ENCODE peak calls at places on chromosomes 13 and 19, in ten cellular contexts. Q is mesenchymal stem cell; S is aorta; J is heart right ventricle; D is cardiac muscle cell; C is Caco-2; Z is esophagus squamous epithelium; T is CD4-positive, CD25-positive, alpha-beta regulatory T cell; O is HepG2; V is mucosa of descending colon. F is an unnamed sample.

GRCh38 chr19:29881386-29881785 is 60.7 kb upstream of the URI1 start:
- DNase-seq in Q (no peak), S (peak; percentile 36), J (no peak), D (no peak), C (no peak), Z (no peak), T (no peak), O (no peak), V (no peak), F (no peak)

GRCh38 chr13:38872693-38873092 is 117.9 kb downstream of the STOML3 start:
- DNase-seq in Q (peak; percentile 35), S (no peak), J (peak; percentile 12), D (peak; percentile 57), C (peak; percentile 67), Z (no peak), T (peak; percentile 19), O (peak; percentile 35), V (peak; percentile 8), F (no peak)

GRCh38 chr13:63184693-63185092 is 1769.0 kb upstream of the PCDH20 start:
- DNase-seq in Q (peak; percentile 42), S (no peak), J (no peak), D (peak; percentile 48), C (peak; percentile 49), Z (no peak), T (no peak), O (peak; percentile 2), V (no peak), F (no peak)

GRCh38 chr19:32852216-32852615 is 17.4 kb downstream of the SLC7A9 start:
- DNase-seq in Q (no peak), S (no peak), J (no peak), D (no peak), C (no peak), Z (no peak), T (no peak), O (no peak), V (no peak), F (no peak)

GRCh38 chr19:55670280-55671053 is 4.6 kb upstream of the EPN1 start:
- DNase-seq in Q (no peak), S (peak; percentile 88), J (no peak), D (peak; percentile 20), C (no peak), Z (no peak), T (no peak), O (no peak), V (no peak), F (no peak)

GRCh38 chr13:44874886-44875630 is 114.2 kb downstream of the NUFIP1 start:
- DNase-seq in Q (no peak), S (no peak), J (no peak), D (no peak), C (no peak), Z (no peak), T (no peak), O (no peak), V (no peak), F (no peak)

GRCh38 chr13:111370147-111370546 is 49.7 kb downstream of the TEX29 start:
- DNase-seq in Q (no peak), S (no peak), J (no peak), D (no peak), C (no peak), Z (no peak), T (no peak), O (no peak), V (no peak), F (no peak)

GRCh38 chr19:7928741-7929701 is 3.1 kb upstream of the CTXN1 start:
- DNase-seq in Q (peak; percentile 80), S (peak; percentile 91), J (no peak), D (peak; percentile 92), C (peak; percentile 81), Z (no peak), T (peak; percentile 66), O (peak; percentile 53), V (no peak), F (peak; percentile 76)

GRCh38 chr19:31164666-31165265 is 184.5 kb downstream of the TSHZ3 start:
- DNase-seq in Q (no peak), S (no peak), J (no peak), D (no peak), C (no peak), Z (no peak), T (no peak), O (no peak), V (no peak), F (no peak)

GRCh38 chr19:41882568-41883462 is at the start of gene ARHGEF1:
- DNase-seq in Q (peak; percentile 12), S (peak; percentile 90), J (peak; percentile 79), D (peak; percentile 40), C (peak; percentile 42), Z (no peak), T (peak; percentile 66), O (no peak), V (peak; percentile 65), F (peak; percentile 60)

GRCh38 chr13:52428295-52428694 is 22.1 kb downstream of the VPS36 start:
- DNase-seq in Q (no peak), S (no peak), J (no peak), D (peak; percentile 48), C (peak; percentile 55), Z (no peak), T (no peak), O (peak; percentile 82), V (no peak), F (no peak)

GRCh38 chr19:56566904-56567273 is 379 bp upstream of the ZNF470 start:
- DNase-seq in Q (no peak), S (peak; percentile 87), J (peak; percentile 67), D (peak; percentile 49), C (no peak), Z (no peak), T (no peak), O (no peak), V (peak; percentile 68), F (peak; percentile 6)

GRCh38 chr13:75636339-75637095 is 387 bp downstream of the LMO7 start:
- DNase-seq in Q (peak; percentile 61), S (peak; percentile 81), J (peak; percentile 15), D (peak; percentile 18), C (peak; percentile 64), Z (no peak), T (peak; percentile 62), O (peak; percentile 18), V (peak; percentile 24), F (peak; percentile 12)

GRCh38 chr19:7947939-7948338 is 4.5 kb upstream of the TIMM44 start:
- DNase-seq in Q (peak; percentile 22), S (no peak), J (no peak), D (peak; percentile 16), C (no peak), Z (no peak), T (no peak), O (no peak), V (no peak), F (no peak)

GRCh38 chr13:105346141-105346766 is 1189.2 kb downstream of the EFNB2 start:
- DNase-seq in Q (peak; percentile 90), S (no peak), J (no peak), D (peak; percentile 39), C (no peak), Z (no peak), T (no peak), O (peak; percentile 0), V (no peak), F (no peak)

GRCh38 chr19:50384685-50385535 is 763 bp downstream of the POLD1 start:
- DNase-seq in Q (peak; percentile 22), S (no peak), J (no peak), D (peak; percentile 27), C (no peak), Z (no peak), T (no peak), O (no peak), V (no peak), F (no peak)

DNA sequence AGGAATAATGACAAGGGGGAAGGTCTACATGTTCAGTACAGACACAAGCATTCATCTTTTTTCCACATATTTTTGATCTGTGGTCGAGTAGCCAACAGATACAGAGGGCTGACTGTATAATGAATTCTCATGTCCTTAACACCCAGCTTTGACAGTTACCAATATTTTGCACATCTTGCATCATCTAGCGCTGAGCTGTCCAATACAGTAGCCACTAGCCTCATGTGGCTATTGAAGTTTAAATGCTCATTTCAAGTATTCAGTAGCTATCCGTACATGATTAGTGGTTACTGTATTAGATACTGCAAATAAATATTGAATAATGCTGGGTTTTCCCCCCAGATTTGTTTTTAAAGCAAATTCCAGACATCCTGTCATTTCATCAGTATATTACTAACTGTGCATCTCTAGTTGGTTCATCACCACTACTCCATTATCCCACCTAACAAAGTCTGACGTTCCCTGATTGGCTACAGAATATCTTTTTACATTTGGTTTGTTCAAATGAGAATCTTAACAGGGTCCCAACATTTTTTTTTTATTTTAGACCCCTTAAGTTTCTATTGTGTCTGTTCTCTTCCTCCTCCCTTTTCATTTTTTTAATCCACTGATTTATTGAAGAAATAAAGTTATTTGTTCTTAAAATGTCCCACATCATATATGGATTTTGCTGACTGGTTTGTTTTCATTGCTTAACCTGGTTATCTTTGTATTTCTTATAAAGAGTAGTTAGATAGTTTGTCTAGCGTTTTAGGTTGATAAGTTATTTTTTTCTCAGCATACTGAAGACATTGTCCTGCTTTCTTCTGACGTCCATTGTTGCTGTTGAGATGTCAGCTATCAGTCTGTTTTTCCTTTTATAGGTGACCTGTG is 8.2 kb downstream of the ZNF177 start:
- DNase-seq in Q (no peak), S (no peak), J (no peak), D (no peak), C (no peak), Z (no peak), T (no peak), O (no peak), V (no peak), F (no peak)
- H3K9me3 ChIP-seq in Q (peaks cover 99% of the 10 kb centered on the region), S (peaks cover 7% of the 10 kb centered on the region), J (peaks cover 30% of the 10 kb centered on the region), D (peaks cover 4% of the 10 kb centered on the region), C (no peaks in the 10 kb centered on the region), Z (peaks cover 69% of the 10 kb centered on the region), T (peaks cover 44% of the 10 kb centered on the region), O (peaks cover 76% of the 10 kb centered on the region), V (peaks cover 91% of the 10 kb centered on the region), F (peaks cover 14% of the 10 kb centered on the region)

DNA sequence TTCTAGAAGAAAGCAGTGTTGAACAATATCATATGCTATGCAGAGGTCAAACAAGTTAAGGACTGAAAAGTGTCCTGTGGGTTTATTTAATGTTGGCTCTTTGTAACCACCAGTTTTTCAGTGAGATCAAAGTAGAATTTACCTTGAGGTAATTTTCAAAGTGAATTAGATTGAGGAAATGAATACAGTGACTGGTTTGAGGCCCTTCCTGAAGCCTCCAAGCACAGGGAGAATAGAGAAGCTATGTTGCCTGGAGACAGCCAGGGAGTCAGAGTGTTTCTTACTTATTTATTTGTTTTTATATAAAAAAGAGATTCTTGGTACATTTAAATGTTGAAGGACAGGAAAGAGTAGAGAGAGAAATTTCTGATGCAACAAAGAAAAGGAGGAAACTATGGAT is 954.3 kb upstream of the SPRY2 start:
- DNase-seq in Q (no peak), S (no peak), J (no peak), D (no peak), C (no peak), Z (no peak), T (no peak), O (no peak), V (no peak), F (no peak)
- H3K9me3 ChIP-seq in Q (no peaks in the 10 kb centered on the region), S (no peaks in the 10 kb centered on the region), J (no peaks in the 10 kb centered on the region), D (no peaks in the 10 kb centered on the region), C (no peaks in the 10 kb centered on the region), Z (no peaks in the 10 kb centered on the region), T (no peaks in the 10 kb centered on the region), O (no peaks in the 10 kb centered on the region), V (no peaks in the 10 kb centered on the region), F (no peaks in the 10 kb centered on the region)

GRCh38 chr19:16903347-16903746 is 14.5 kb downstream of the F2RL3 start:
- DNase-seq in Q (no peak), S (no peak), J (no peak), D (no peak), C (no peak), Z (no peak), T (no peak), O (no peak), V (no peak), F (no peak)
- H3K9me3 ChIP-seq in Q (no peaks in the 10 kb centered on the region), S (no peaks in the 10 kb centered on the region), J (no peaks in the 10 kb centered on the region), D (no peaks in the 10 kb centered on the region), C (no peaks in the 10 kb centered on the region), Z (no peaks in the 10 kb centered on the region), T (no peaks in the 10 kb centered on the region), O (no peaks in the 10 kb centered on the region), V (no peaks in the 10 kb centered on the region), F (no peaks in the 10 kb centered on the region)

GRCh38 chr19:58274771-58275199 is 4.0 kb upstream of the ZNF8 start:
- DNase-seq in Q (peak; percentile 34), S (no peak), J (no peak), D (no peak), C (no peak), Z (no peak), T (no peak), O (no peak), V (peak; percentile 24), F (no peak)
- H3K9me3 ChIP-seq in Q (peaks cover 64% of the 10 kb centered on the region), S (peaks cover 13% of the 10 kb centered on the region), J (peaks cover 33% of the 10 kb centered on the region), D (no peaks in the 10 kb centered on the region), C (peaks cover 18% of the 10 kb centered on the region), Z (peaks cover 43% of the 10 kb centered on the region), T (peaks cover 45% of the 10 kb centered on the region), O (peaks cover 29% of the 10 kb centered on the region), V (peaks cover 74% of the 10 kb centered on the region), F (peaks cover 7% of the 10 kb centered on the region)

F was measured in T-helper 17 cell.